ENCODE peak calls at places on chromosomes 12 and 14, in four cellular contexts. G is sigmoid colon, I is ovary, A is lower leg skin. S is an unnamed sample.
A peak's percentile ranks its signal among the peaks of the same experiment; 100 is the strongest.

GRCh38 chr14:34044666-34045306 is 93.9 kb upstream of the EGLN3 start:
- DNase-seq in G (no peak), I (no peak), A (no peak), S (no peak)

GRCh38 chr14:105026033-105026785 is 5.3 kb upstream of the CDCA4 start:
- DNase-seq in G (no peak), I (no peak), A (no peak), S (no peak)

GRCh38 chr12:47282206-47282605 is 202.4 kb upstream of the AMIGO2 start:
- DNase-seq in G (no peak), I (no peak), A (no peak), S (no peak)

GRCh38 chr12:128820723-128821432 is 2.9 kb downstream of the SLC15A4 start:
- DNase-seq in G (peak; percentile 74), I (no peak), A (no peak), S (no peak)

GRCh38 chr14:30608533-30609006 is 13.5 kb upstream of the SCFD1 start:
- DNase-seq in G (no peak), I (no peak), A (no peak), S (no peak)

GRCh38 chr12:3202734-3203446 is 125.7 kb downstream of the TSPAN9 start:
- DNase-seq in G (no peak), I (peak; percentile 72), A (peak; percentile 93), S (peak; percentile 90)

GRCh38 chr12:120007272-120007671 is 18.2 kb downstream of the BICDL1 start:
- DNase-seq in G (no peak), I (no peak), A (no peak), S (no peak)

GRCh38 chr14:64973826-64974225 is 1.7 kb upstream of the RAB15 start:
- DNase-seq in G (no peak), I (no peak), A (peak; percentile 53), S (no peak)

GRCh38 chr12:85489194-85489593 is 209.2 kb downstream of the ALX1 start:
- DNase-seq in G (no peak), I (no peak), A (no peak), S (no peak)

GRCh38 chr14:78690836-78691235 is 520.7 kb downstream of the NRXN3 start:
- DNase-seq in G (no peak), I (no peak), A (no peak), S (no peak)

GRCh38 chr12:20183563-20183962 is 184.8 kb upstream of the PDE3A start:
- DNase-seq in G (no peak), I (no peak), A (no peak), S (no peak)

GRCh38 chr14:71232506-71232905 is 325.2 kb downstream of the PCNX1 start:
- DNase-seq in G (no peak), I (no peak), A (peak; percentile 70), S (no peak)

GRCh38 chr14:64727551-64728071 is 23.4 kb downstream of the PLEKHG3 start:
- DNase-seq in G (peak; percentile 56), I (no peak), A (peak; percentile 81), S (no peak)

GRCh38 chr14:100417466-100417865 is 94.3 kb downstream of the SLC25A47 start:
- DNase-seq in G (peak; percentile 54), I (peak; percentile 61), A (no peak), S (peak; percentile 80)

GRCh38 chr12:108560321-108560721 is 652 bp downstream of the SART3 start:
- DNase-seq in G (no peak), I (no peak), A (no peak), S (no peak)

GRCh38 chr12:97575792-97576191 is 113.2 kb downstream of the RMST start:
- DNase-seq in G (no peak), I (no peak), A (no peak), S (no peak)

GRCh38 chr14:94586635-94587034 is 5.4 kb downstream of the SERPINA5 start:
- DNase-seq in G (no peak), I (no peak), A (peak; percentile 72), S (no peak)

GRCh38 chr12:38153737-38154061 is 162.9 kb upstream of the ALG10B start:
- DNase-seq in G (no peak), I (no peak), A (peak; percentile 71), S (no peak)

GRCh38 chr12:1859643-1860042 is 39.3 kb downstream of the LRTM2 start:
- DNase-seq in G (no peak), I (no peak), A (peak; percentile 63), S (peak; percentile 78)

GRCh38 chr12:64098709-64099354 is 123.3 kb downstream of the KICS2 start:
- DNase-seq in G (peak; percentile 75), I (peak; percentile 40), A (no peak), S (no peak)

GRCh38 chr12:117473856-117474255 is 112.4 kb upstream of the NOS1 start:
- DNase-seq in G (no peak), I (no peak), A (no peak), S (no peak)

GRCh38 chr12:111597731-111598636 is 1.1 kb downstream of the ATXN2 start:
- DNase-seq in G (peak; percentile 74), I (peak; percentile 64), A (peak; percentile 90), S (peak; percentile 50)

GRCh38 chr12:129961856-129962255 is 58.0 kb upstream of the TMEM132D start:
- DNase-seq in G (no peak), I (no peak), A (no peak), S (no peak)

GRCh38 chr12:68349083-68349700 is 17.0 kb upstream of the MDM1 start:
- DNase-seq in G (no peak), I (no peak), A (no peak), S (no peak)

GRCh38 chr14:64723691-64724577 is 19.7 kb downstream of the PLEKHG3 start:
- DNase-seq in G (peak; percentile 62), I (no peak), A (peak; percentile 80), S (no peak)

GRCh38 chr12:6199531-6200265 is 502 bp upstream of the CD9 start:
- DNase-seq in G (peak; percentile 87), I (peak; percentile 57), A (peak; percentile 92), S (no peak)

GRCh38 chr12:67666605-67667004 is 18.1 kb downstream of the DYRK2 start:
- DNase-seq in G (no peak), I (no peak), A (no peak), S (no peak)

GRCh38 chr12:45464699-45465098 is 248.8 kb downstream of the ANO6 start:
- DNase-seq in G (no peak), I (no peak), A (no peak), S (no peak)

GRCh38 chr14:64249363-64249762 is 44.8 kb downstream of the ESR2 start:
- DNase-seq in G (no peak), I (peak; percentile 39), A (no peak), S (no peak)

GRCh38 chr12:84043355-84043754 is 869.2 kb downstream of the SLC6A15 start:
- DNase-seq in G (no peak), I (no peak), A (no peak), S (no peak)

GRCh38 chr12:76085159-76085868 is 829 bp upstream of the NAP1L1 start:
- DNase-seq in G (no peak), I (no peak), A (no peak), S (no peak)

GRCh38 chr12:126084480-126084879 is 1019.2 kb downstream of the AACS start:
- DNase-seq in G (no peak), I (no peak), A (no peak), S (no peak)

GRCh38 chr12:115823635-115824034 is 453.9 kb downstream of the MED13L start:
- DNase-seq in G (no peak), I (no peak), A (no peak), S (no peak)

GRCh38 chr14:85233756-85234545 is 296.0 kb upstream of the FLRT2 start:
- DNase-seq in G (no peak), I (no peak), A (no peak), S (peak; percentile 13)

GRCh38 chr12:67382206-67382871 is 113.2 kb downstream of the CAND1 start:
- DNase-seq in G (no peak), I (no peak), A (no peak), S (no peak)

GRCh38 chr14:99724196-99724891 is 40.2 kb downstream of the CYP46A1 start:
- DNase-seq in G (no peak), I (no peak), A (no peak), S (no peak)

GRCh38 chr14:52987514-52987913 is 36.7 kb upstream of the FERMT2 start:
- DNase-seq in G (no peak), I (no peak), A (no peak), S (no peak)

GRCh38 chr12:55929306-55929791 is 1.6 kb upstream of the DGKA start:
- DNase-seq in G (no peak), I (no peak), A (peak; percentile 86), S (no peak)

GRCh38 chr12:41521872-41522379 is 333.8 kb downstream of the PDZRN4 start:
- DNase-seq in G (no peak), I (no peak), A (no peak), S (peak; percentile 11)

GRCh38 chr12:48927261-48927660 is 2.0 kb upstream of the FKBP11 start:
- DNase-seq in G (no peak), I (no peak), A (no peak), S (no peak)

GRCh38 chr12:48923117-48923516 is 2.2 kb downstream of the FKBP11 start:
- DNase-seq in G (no peak), I (no peak), A (no peak), S (no peak)

GRCh38 chr12:48925218-48925871 is at the start of gene FKBP11:
- DNase-seq in G (peak; percentile 81), I (peak; percentile 62), A (peak; percentile 93), S (no peak)

GRCh38 chr12:48929551-48929950 is 4.3 kb upstream of the FKBP11 start:
- DNase-seq in G (no peak), I (no peak), A (no peak), S (no peak)

GRCh38 chr12:48924617-48925217 is 575 bp downstream of the FKBP11 start:
- DNase-seq in G (peak; percentile 77), I (peak; percentile 59), A (no peak), S (no peak)
- TF ChIP-seq POLR2A in G (no peak), I (no peak), A (no peak), S (no peak)

DNA sequence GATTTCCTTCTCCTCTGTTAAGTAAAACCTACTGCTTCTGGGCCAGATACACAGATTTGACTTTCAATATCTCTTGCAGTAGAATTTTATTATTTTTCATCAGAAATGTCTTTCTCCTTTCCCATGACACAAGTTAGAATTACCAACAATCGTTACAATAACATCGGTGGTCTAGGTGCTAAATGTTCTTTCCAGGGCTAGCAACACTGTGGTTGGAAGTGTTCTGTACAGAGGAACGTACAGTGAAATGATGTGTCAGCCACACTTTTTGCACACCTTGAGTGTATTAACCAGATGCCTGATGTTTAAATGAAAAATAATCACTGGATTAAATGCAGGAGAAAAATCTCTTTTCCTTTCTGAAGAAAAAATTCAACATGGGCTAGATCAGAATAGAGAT is 27.7 kb upstream of the KLRD1 start:
- DNase-seq in G (no peak), I (no peak), A (no peak), S (no peak)
- TF ChIP-seq POLR2A in G (no peak), I (no peak), A (no peak), S (no peak)

DNA sequence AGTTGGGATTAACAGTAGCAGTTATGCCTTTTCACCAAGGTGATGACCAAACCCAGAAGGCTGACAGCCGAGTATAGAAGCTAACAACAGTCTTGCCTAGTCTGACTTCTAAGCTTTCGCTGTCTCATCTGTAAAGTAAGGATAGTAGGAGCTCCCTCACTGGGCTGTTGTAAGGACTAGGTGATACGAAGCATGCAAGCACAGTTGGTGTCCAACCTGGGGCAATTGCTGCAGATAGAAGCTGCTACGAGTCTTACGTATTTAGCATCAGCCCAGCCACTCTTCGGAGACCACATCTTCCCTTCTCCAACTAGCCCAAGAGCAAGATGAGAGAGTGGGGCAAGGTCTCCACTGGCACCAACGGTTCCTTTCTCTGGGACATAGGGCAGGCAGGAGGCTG is 6.0 kb downstream of the HAL start:
- DNase-seq in G (no peak), I (no peak), A (no peak), S (no peak)
- TF ChIP-seq POLR2A in G (no peak), I (no peak), A (no peak), S (no peak)

GRCh38 chr12:9920451-9920850 is 11.7 kb downstream of the CLEC2A start:
- DNase-seq in G (no peak), I (no peak), A (no peak), S (no peak)
- TF ChIP-seq POLR2A in G (no peak), I (no peak), A (no peak), S (no peak)